ENCODE peak calls at places on chromosomes 6 and 20, in eight cellular contexts. G, I, Z, B, D, O, U and Q are unnamed samples.
A peak's percentile ranks its signal among the peaks of the same experiment; 100 is the strongest.

GRCh38 chr6:137884428-137884827 is 17.4 kb downstream of the TNFAIP3 start:
- DNase-seq in U (no peak), Z (no peak), D (no peak), B (no peak), I (no peak), G (no peak), O (no peak), Q (no peak)

GRCh38 chr6:44025226-44025625 is 102.0 kb downstream of the MRPL14 start:
- DNase-seq in I (no peak), U (no peak), O (no peak), Z (no peak), G (no peak), D (no peak), B (no peak), Q (no peak)

GRCh38 chr20:29409833-29410804 is 1847.3 kb upstream of the DEFB115 start:
- DNase-seq in B (no peak), Z (no peak), O (no peak), I (no peak), U (no peak), D (no peak), G (no peak), Q (peak; percentile 66)

GRCh38 chr6:156026543-156027268 is 571.1 kb upstream of the NOX3 start:
- DNase-seq in G (no peak), D (no peak), B (no peak), U (no peak), O (no peak), Z (no peak), I (no peak), Q (no peak)

GRCh38 chr20:11582073-11582472 is 335.6 kb upstream of the BTBD3 start:
- DNase-seq in D (no peak), U (no peak), B (peak; percentile 1), O (no peak), I (no peak), G (no peak), Z (no peak), Q (no peak)

GRCh38 chr6:161033667-161034066 is 42.1 kb downstream of the MAP3K4 start:
- DNase-seq in O (no peak), G (no peak), B (no peak), I (no peak), U (no peak), Z (no peak), D (no peak), Q (no peak)

GRCh38 chr20:48416002-48416401 is 411.8 kb downstream of the PREX1 start:
- DNase-seq in B (no peak), D (no peak), Z (no peak), I (no peak), O (no peak), G (no peak), U (no peak), Q (no peak)

GRCh38 chr20:15627501-15627903 is 945.7 kb downstream of the KIF16B start:
- DNase-seq in Z (no peak), I (no peak), B (no peak), D (no peak), O (no peak), G (no peak), U (no peak), Q (no peak)

GRCh38 chr6:157804448-157805327 is 18.4 kb upstream of the SNX9 start:
- DNase-seq in U (no peak), Z (no peak), D (no peak), O (no peak), I (no peak), G (no peak), B (no peak), Q (no peak)

GRCh38 chr6:100177956-100178355 is 183.9 kb upstream of the MCHR2 start:
- DNase-seq in G (no peak), O (no peak), B (no peak), I (no peak), U (no peak), D (no peak), Z (no peak), Q (no peak)

GRCh38 chr20:63969851-63970713 is at the start of gene ZNF512B:
- DNase-seq in U (no peak), G (no peak), O (peak; percentile 80), B (no peak), D (peak; percentile 57), I (no peak), Z (peak; percentile 82), Q (peak; percentile 69)

GRCh38 chr6:12767016-12767415 is 50.4 kb downstream of the PHACTR1 start:
- DNase-seq in G (no peak), O (no peak), Z (no peak), I (peak; percentile 26), U (no peak), B (no peak), D (no peak), Q (no peak)

GRCh38 chr20:62938105-62938888 is at the start of gene GID8:
- DNase-seq in I (peak; percentile 45), G (no peak), U (no peak), Z (peak; percentile 93), O (no peak), B (peak; percentile 69), D (peak; percentile 22), Q (peak; percentile 50)

GRCh38 chr20:63230800-63231268 is 4.9 kb upstream of the BIRC7 start:
- DNase-seq in U (no peak), G (no peak), D (peak; percentile 47), Z (no peak), I (peak; percentile 30), B (peak; percentile 54), O (peak; percentile 56), Q (peak; percentile 70)

GRCh38 chr6:148520109-148520841 is 177.6 kb downstream of the SASH1 start:
- DNase-seq in I (no peak), G (no peak), Z (peak; percentile 91), D (no peak), B (no peak), O (no peak), U (no peak), Q (no peak)
- H3K4me1 ChIP-seq in I (no peaks in the 10 kb centered on the region), G (peaks cover 52% of the 10 kb centered on the region), Z (peaks cover 39% of the 10 kb centered on the region), D (no peaks in the 10 kb centered on the region), B (peaks cover 10% of the 10 kb centered on the region), O (peaks cover 4% of the 10 kb centered on the region), U (peaks cover 14% of the 10 kb centered on the region), Q (no peaks in the 10 kb centered on the region)

DNA sequence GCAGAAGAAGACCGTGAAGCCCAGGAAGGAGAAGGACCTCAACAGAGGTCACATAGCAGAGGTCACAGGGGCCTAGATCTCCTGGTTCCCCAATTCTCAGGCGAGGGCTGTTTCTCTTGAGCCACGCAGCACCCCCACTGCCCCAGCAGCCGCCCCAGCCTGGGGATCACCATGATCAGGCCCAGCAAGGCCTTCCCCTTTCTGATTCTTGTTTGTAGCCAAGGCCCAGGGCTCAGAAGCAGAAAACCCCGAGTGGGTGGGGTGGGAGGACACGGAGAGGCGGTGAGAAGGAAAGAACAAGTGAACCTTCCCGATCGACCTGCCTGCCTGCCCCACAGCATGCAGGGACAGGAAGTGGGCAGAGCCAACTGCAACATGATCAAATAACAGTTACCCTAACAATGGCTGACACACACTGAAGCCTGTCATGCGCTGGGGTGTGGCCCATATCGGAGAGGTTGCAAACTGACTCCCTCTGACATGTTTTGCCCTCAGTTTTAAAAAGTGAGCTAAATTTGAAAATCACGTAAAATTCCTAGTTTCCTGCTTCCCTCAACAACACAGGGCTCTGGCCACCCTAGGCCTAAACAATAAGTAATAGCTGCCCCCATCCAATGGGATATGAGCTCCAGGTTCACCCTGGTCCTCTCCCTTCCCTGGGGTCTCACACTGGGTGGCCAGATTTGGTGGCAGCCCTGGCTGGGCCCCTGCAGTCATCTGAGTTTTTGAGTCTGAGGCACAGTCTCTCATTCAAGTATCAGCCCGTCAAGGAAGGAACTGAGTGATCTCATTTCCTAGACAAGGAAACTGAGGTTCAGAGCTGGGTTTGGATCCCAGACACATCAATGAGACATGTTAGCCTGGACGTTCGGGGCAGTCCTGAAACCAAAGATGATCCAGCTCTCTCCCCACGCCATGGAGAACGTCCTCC is 6.5 kb downstream of the PEDS1 start:
- DNase-seq in I (peak; percentile 63), U (no peak), B (peak; percentile 84), G (no peak), Z (peak; percentile 92), D (peak; percentile 66), O (no peak), Q (no peak)
- TF ChIP-seq POLR2A in I (no peak), U (no peak), B (peak; percentile 83), G (no peak), Z (no peak), D (peak; percentile 38), O (no peak), Q (no peak)

GRCh38 chr6:17935188-17936149 is 52.0 kb downstream of the KIF13A start:
- DNase-seq in U (no peak), I (no peak), D (no peak), G (no peak), Z (no peak), O (no peak), B (no peak), Q (no peak)
- H3K4me1 ChIP-seq in U (peaks cover 17% of the 10 kb centered on the region), I (peaks cover 23% of the 10 kb centered on the region), D (peaks cover 6% of the 10 kb centered on the region), G (peaks cover 42% of the 10 kb centered on the region), Z (peaks cover 44% of the 10 kb centered on the region), O (peaks cover 11% of the 10 kb centered on the region), B (peaks cover 28% of the 10 kb centered on the region), Q (peaks cover 59% of the 10 kb centered on the region)

GRCh38 chr20:50308513-50309279 is 118.1 kb downstream of the CEBPB start:
- DNase-seq in G (peak; percentile 84), B (peak; percentile 52), U (peak; percentile 67), D (peak; percentile 70), Z (peak; percentile 95), I (peak; percentile 94), O (peak; percentile 92), Q (peak; percentile 93)
- TF ChIP-seq POLR2A in G (peak; percentile 56), B (no peak), U (no peak), D (peak; percentile 45), Z (no peak), I (peak; percentile 4), O (peak; percentile 71), Q (peak; percentile 40)

DNA sequence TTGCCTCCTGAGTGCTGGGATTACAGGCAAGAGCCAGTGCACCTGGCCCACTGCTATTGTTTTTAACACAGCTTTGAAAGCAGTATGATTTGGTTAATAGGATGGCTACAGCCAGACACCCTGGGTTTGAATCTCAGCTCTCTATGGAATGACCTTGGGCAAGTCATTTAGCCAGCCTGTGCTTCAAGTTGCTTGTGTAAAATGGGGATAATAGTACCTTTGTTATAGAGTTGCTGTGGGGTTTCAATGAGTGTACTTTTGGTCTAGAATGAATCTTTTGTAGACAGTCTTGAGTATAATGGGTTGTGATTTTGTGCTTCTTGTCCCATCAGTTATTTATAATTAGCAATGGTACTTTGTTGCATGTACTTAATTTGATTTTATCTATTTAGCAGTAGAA is 70.9 kb downstream of the JARID2 start:
- DNase-seq in D (no peak), B (no peak), Z (no peak), G (no peak), O (no peak), I (no peak), U (no peak), Q (no peak)
- H3K4me1 ChIP-seq in D (no peaks in the 10 kb centered on the region), B (peaks cover 15% of the 10 kb centered on the region), Z (peaks cover 75% of the 10 kb centered on the region), G (peaks cover 49% of the 10 kb centered on the region), O (peaks cover 4% of the 10 kb centered on the region), I (peaks cover 28% of the 10 kb centered on the region), U (peaks cover 21% of the 10 kb centered on the region), Q (no peaks in the 10 kb centered on the region)